ENCODE peak calls at places on chromosome 12, in four cellular contexts. One of them, this sample, is unnamed.

GRCh38 chr12:82817368-82817767 is 130.7 kb downstream of the TMTC2 start:
- DNase-seq in cerebellar cortex: peak; percentile 89
- DNase-seq in GM23248: peak; percentile 68
- DNase-seq in psoas muscle: no peak
- DNase-seq in this sample: peak; percentile 37

GRCh38 chr12:52022841-52023181 is 16.1 kb downstream of the TAMALIN start:
- DNase-seq in cerebellar cortex: no peak
- DNase-seq in GM23248: no peak
- DNase-seq in psoas muscle: no peak
- DNase-seq in this sample: no peak

GRCh38 chr12:42284157-42284556 is 41.7 kb downstream of the ZCRB1 start:
- DNase-seq in cerebellar cortex: no peak
- DNase-seq in GM23248: no peak
- DNase-seq in psoas muscle: no peak
- DNase-seq in this sample: no peak

GRCh38 chr12:106136263-106136662 is 2.5 kb downstream of the NUAK1 start:
- DNase-seq in cerebellar cortex: peak; percentile 96
- DNase-seq in GM23248: peak; percentile 92
- DNase-seq in psoas muscle: peak; percentile 93
- DNase-seq in this sample: peak; percentile 72

GRCh38 chr12:112433551-112433950 is 14.8 kb downstream of the PTPN11 start:
- DNase-seq in cerebellar cortex: no peak
- DNase-seq in GM23248: no peak
- DNase-seq in psoas muscle: no peak
- DNase-seq in this sample: no peak

GRCh38 chr12:131242741-131243496 is 289.2 kb downstream of the ADGRD1 start:
- DNase-seq in cerebellar cortex: peak; percentile 36
- DNase-seq in GM23248: peak; percentile 7
- DNase-seq in psoas muscle: no peak
- DNase-seq in this sample: peak; percentile 2

GRCh38 chr12:27778206-27778605 is 1.8 kb upstream of the KLHL42 start:
- DNase-seq in cerebellar cortex: no peak
- DNase-seq in GM23248: no peak
- DNase-seq in psoas muscle: no peak
- DNase-seq in this sample: no peak

GRCh38 chr12:109832534-109833306 is 478 bp downstream of the TRPV4 start:
- DNase-seq in cerebellar cortex: no peak
- DNase-seq in GM23248: peak; percentile 33
- DNase-seq in psoas muscle: no peak
- DNase-seq in this sample: no peak

GRCh38 chr12:4664111-4664510 is 15.2 kb downstream of the NDUFA9 start:
- DNase-seq in cerebellar cortex: no peak
- DNase-seq in GM23248: peak; percentile 93
- DNase-seq in psoas muscle: no peak
- DNase-seq in this sample: peak; percentile 83

GRCh38 chr12:52119398-52120254 is 40.1 kb downstream of the SMIM41 start:
- DNase-seq in cerebellar cortex: peak; percentile 17
- DNase-seq in GM23248: peak; percentile 40
- DNase-seq in psoas muscle: no peak
- DNase-seq in this sample: peak; percentile 9

GRCh38 chr12:47585507-47585906 is 120.3 kb downstream of the RPAP3 start:
- DNase-seq in cerebellar cortex: no peak
- DNase-seq in GM23248: no peak
- DNase-seq in psoas muscle: no peak
- DNase-seq in this sample: no peak

GRCh38 chr12:103742349-103742784 is 98.7 kb downstream of the NT5DC3 start:
- DNase-seq in cerebellar cortex: peak; percentile 76
- DNase-seq in GM23248: peak; percentile 39
- DNase-seq in psoas muscle: no peak
- DNase-seq in this sample: no peak